ENCODE peak calls at places on chromosomes 7 and 10, in seven cellular contexts. Y is HCT116, H is GM12878, N is HepG2, W is H1, F is SK-N-SH, U is K562. T is an unnamed sample.

GRCh38 chr7:124992881-124993562 is 63.4 kb upstream of the POT1 start:
- DNase-seq in Y (no peak), N (no peak), H (no peak), U (peak), F (no peak), W (no peak), T (peak)

GRCh38 chr7:118183254-118183585 is 744 bp upstream of the LSM8 start:
- DNase-seq in Y (no peak), U (peak), F (peak), H (no peak), W (no peak), N (no peak), T (no peak)

GRCh38 chr10:21272585-21273399 is 252.7 kb downstream of the SKIDA1 start:
- DNase-seq in U (no peak), W (no peak), N (no peak), H (no peak), Y (no peak), F (no peak), T (no peak)

GRCh38 chr10:99964791-99965190 is 45.0 kb downstream of the DNMBP start:
- DNase-seq in N (no peak), F (no peak), Y (no peak), U (no peak), W (no peak), H (no peak), T (no peak)

GRCh38 chr10:26981232-26981631 is 119.1 kb downstream of the ANKRD26 start:
- DNase-seq in F (no peak), U (peak), W (no peak), Y (no peak), N (no peak), H (no peak), T (no peak)

GRCh38 chr10:22683995-22684305 is 30.4 kb downstream of the PIP4K2A start:
- DNase-seq in U (no peak), Y (no peak), W (no peak), F (peak), H (no peak), N (no peak), T (no peak)

GRCh38 chr7:78959471-78959870 is 494.0 kb downstream of the MAGI2 start:
- DNase-seq in N (no peak), F (no peak), U (no peak), Y (no peak), H (no peak), W (no peak), T (no peak)

GRCh38 chr7:15462721-15463389 is 99.0 kb downstream of the AGMO start:
- DNase-seq in W (no peak), N (no peak), Y (no peak), H (no peak), U (no peak), F (no peak), T (no peak)

GRCh38 chr10:116056445-116057293 is 216.3 kb downstream of the GFRA1 start:
- DNase-seq in H (no peak), U (no peak), N (peak), F (no peak), W (no peak), Y (no peak), T (no peak)

GRCh38 chr10:128526793-128527375 is 400.7 kb upstream of the MKI67 start:
- DNase-seq in U (no peak), H (no peak), Y (no peak), W (no peak), N (no peak), F (peak), T (no peak)

GRCh38 chr7:112400141-112400540 is 50.1 kb upstream of the IFRD1 start:
- DNase-seq in F (no peak), Y (no peak), N (no peak), H (no peak), W (no peak), U (no peak), T (no peak)

GRCh38 chr7:43450894-43451293 is 132.0 kb upstream of the STK17A start:
- DNase-seq in F (no peak), H (no peak), U (no peak), Y (no peak), W (no peak), N (no peak), T (no peak)

GRCh38 chr10:50362547-50363125 is 111.3 kb upstream of the ASAH2 start:
- DNase-seq in H (peak), Y (no peak), F (no peak), U (no peak), W (no peak), N (no peak), T (no peak)

GRCh38 chr10:3782456-3783312 is 2.3 kb downstream of the KLF6 start:
- DNase-seq in F (peak), H (no peak), Y (no peak), N (peak), U (peak), W (no peak), T (peak)

GRCh38 chr10:2968401-2968800 is 98.9 kb upstream of the PFKP start:
- DNase-seq in F (no peak), N (no peak), U (no peak), H (no peak), Y (no peak), W (no peak), T (no peak)

GRCh38 chr10:12716042-12716441 is 285.5 kb downstream of the CCDC3 start:
- DNase-seq in H (no peak), F (no peak), Y (no peak), U (no peak), N (no peak), W (no peak), T (no peak)

GRCh38 chr10:123301077-123301875 is 147.1 kb downstream of the BUB3 start:
- DNase-seq in W (no peak), N (no peak), U (peak), F (peak), H (no peak), Y (no peak), T (no peak)

GRCh38 chr7:99380823-99381663 is 6.5 kb downstream of the ARPC1B start:
- DNase-seq in F (peak), U (no peak), H (peak), W (no peak), N (peak), Y (no peak), T (no peak)

GRCh38 chr10:101780187-101780817 is 2.9 kb downstream of the NPM3 start:
- DNase-seq in F (peak), W (no peak), H (no peak), N (no peak), Y (no peak), U (no peak), T (peak)

GRCh38 chr7:1889556-1890181 is 219.6 kb downstream of the ELFN1 start:
- DNase-seq in U (no peak), Y (no peak), H (no peak), W (no peak), F (no peak), N (no peak), T (no peak)

GRCh38 chr10:3099291-3100092 is 32.1 kb downstream of the PFKP start:
- DNase-seq in N (peak), H (no peak), Y (no peak), U (no peak), F (no peak), W (no peak), T (no peak)

GRCh38 chr10:74453151-74453550 is 302.1 kb downstream of the ADK start:
- DNase-seq in Y (no peak), W (no peak), N (peak), U (no peak), F (no peak), H (no peak), T (no peak)

GRCh38 chr7:91685544-91685943 is 195.0 kb downstream of the MTERF1 start:
- DNase-seq in Y (no peak), W (no peak), U (no peak), H (no peak), N (no peak), F (no peak), T (no peak)

GRCh38 chr7:74008687-74009086 is 19.3 kb upstream of the ELN start:
- DNase-seq in H (no peak), W (no peak), F (no peak), Y (no peak), U (no peak), N (no peak), T (no peak)

GRCh38 chr7:87226495-87226894 is 7.0 kb upstream of the TMEM243 start:
- DNase-seq in H (no peak), N (no peak), W (no peak), U (no peak), F (no peak), Y (no peak), T (no peak)

GRCh38 chr7:85237721-85238120 is 50.9 kb upstream of the SEMA3D start:
- DNase-seq in F (no peak), N (no peak), W (no peak), H (no peak), U (no peak), Y (no peak), T (no peak)

GRCh38 chr10:1151071-1152033 is 95.2 kb downstream of the WDR37 start:
- DNase-seq in U (no peak), F (peak), Y (no peak), H (no peak), W (peak), N (no peak), T (no peak)

GRCh38 chr7:1819258-1819841 is 149.3 kb downstream of the ELFN1 start:
- DNase-seq in U (no peak), N (no peak), H (no peak), W (peak), F (no peak), Y (no peak), T (no peak)

GRCh38 chr7:139635521-139636240 is 112.2 kb downstream of the CLEC2L start:
- DNase-seq in H (no peak), F (no peak), W (no peak), U (no peak), N (no peak), Y (no peak), T (no peak)

GRCh38 chr10:118754132-118754555 is 626 bp downstream of the CACUL1 start:
- DNase-seq in Y (no peak), W (peak), F (peak), H (no peak), U (peak), N (peak), T (peak)

GRCh38 chr7:92590711-92591310 is 621 bp upstream of the FAM133B start:
- DNase-seq in F (no peak), Y (no peak), U (no peak), W (no peak), N (no peak), H (no peak), T (no peak)

GRCh38 chr10:22599048-22599561 is 115.3 kb downstream of the PIP4K2A start:
- DNase-seq in N (no peak), W (no peak), Y (no peak), H (peak), F (no peak), U (peak), T (no peak)

GRCh38 chr10:71396714-71397339 is at the start of gene CDH23:
- DNase-seq in U (peak), F (peak), W (peak), H (no peak), N (no peak), Y (no peak), T (no peak)

GRCh38 chr7:93016085-93016471 is 101.7 kb downstream of the SAMD9 start:
- DNase-seq in Y (no peak), H (no peak), U (no peak), W (no peak), F (no peak), N (no peak), T (no peak)

GRCh38 chr10:80277567-80278250 is 11.7 kb downstream of the MAT1A start:
- DNase-seq in W (no peak), U (peak), N (no peak), Y (no peak), H (no peak), F (no peak), T (no peak)

GRCh38 chr10:129999140-129999539 is 35.1 kb upstream of the EBF3 start:
- DNase-seq in U (no peak), H (no peak), N (no peak), Y (no peak), W (no peak), F (no peak), T (no peak)

DNA sequence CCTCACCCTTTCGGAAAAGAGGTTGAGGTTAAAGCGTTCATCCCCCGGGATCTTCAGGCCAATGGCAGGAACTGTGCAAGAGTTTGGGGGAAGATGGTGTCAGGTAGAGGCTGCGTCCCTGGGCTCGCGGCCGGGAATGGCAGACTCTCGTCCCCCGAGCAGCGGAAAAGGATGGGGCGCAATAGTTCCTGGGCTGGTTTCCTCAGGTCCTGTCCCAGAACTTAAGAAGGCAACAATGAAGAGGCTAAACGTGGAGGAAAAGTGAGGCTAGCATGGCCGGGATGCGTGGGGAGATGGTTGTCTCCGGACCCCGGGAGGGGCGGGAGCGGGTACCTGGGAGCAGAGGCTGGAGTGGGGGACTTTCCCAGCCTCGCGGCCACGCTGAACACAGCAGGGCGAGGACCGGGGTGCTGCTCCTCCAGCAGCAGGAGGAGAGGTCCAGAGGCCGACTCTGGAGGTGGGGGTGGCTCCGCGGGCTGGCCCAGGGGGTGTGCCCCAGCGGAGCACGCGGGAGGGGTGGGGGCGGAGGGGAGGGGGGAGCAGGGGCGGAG is 872 bp downstream of the IRF5 start:
- DNase-seq in H (no peak), U (no peak), F (peak), N (no peak), W (no peak), Y (no peak), T (no peak)
- TF ChIP-seq JUND in H (no peak), U (no peak), F (no peak), N (no peak), W (no peak), Y (no peak), T (no peak)

GRCh38 chr10:131900350-131901152 is at the start of gene PPP2R2D:
- DNase-seq in Y (peak), H (peak), N (peak), U (peak), W (peak), F (peak), T (peak)

GRCh38 chr10:131899695-131900349 is 986 bp upstream of the PPP2R2D start:
- DNase-seq in W (no peak), H (no peak), F (peak), Y (no peak), N (no peak), U (no peak), T (no peak)

GRCh38 chr10:131902691-131903090 is 1.9 kb downstream of the PPP2R2D start:
- DNase-seq in W (no peak), U (no peak), N (no peak), Y (no peak), H (no peak), F (no peak), T (no peak)

GRCh38 chr10:131902211-131902610 is 1.4 kb downstream of the PPP2R2D start:
- DNase-seq in Y (no peak), H (no peak), W (no peak), F (no peak), N (no peak), U (no peak), T (no peak)

DNA sequence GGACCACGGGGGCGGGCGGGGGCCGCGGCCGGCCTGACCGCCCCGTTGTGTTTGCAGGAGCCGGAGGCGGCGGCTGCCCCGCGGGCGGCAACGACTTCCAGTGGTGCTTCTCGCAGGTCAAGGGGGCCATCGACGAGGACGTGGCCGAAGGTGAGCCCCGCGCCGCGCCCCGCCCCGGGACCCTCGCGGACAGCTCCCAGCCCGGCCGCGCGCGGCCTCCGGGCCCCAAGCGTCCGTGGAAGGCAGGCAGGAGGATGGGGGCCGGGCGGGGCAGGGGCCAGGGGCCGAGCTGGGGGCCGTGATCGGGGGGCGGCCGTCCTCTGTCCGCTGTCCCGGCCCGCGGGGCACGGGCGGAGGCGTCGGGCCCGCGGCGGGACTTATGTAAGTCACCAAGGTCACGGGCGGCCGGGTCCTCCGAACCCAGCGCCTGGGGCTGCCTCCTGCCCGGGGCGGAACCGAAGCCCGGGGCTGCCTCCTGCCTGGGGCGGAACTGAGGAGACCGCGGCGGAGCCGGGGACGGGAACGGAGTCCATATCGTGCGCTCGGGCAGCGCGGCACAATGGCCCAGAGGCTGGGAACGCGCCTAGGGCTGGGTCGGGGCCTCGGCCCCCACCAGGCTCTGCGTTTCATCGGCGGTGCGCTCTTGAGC is 497 bp downstream of the PPP2R2D start:
- DNase-seq in F (peak), H (no peak), N (no peak), Y (no peak), W (no peak), U (no peak), T (no peak)
- TF ChIP-seq JUND in F (no peak), H (no peak), N (no peak), Y (no peak), W (no peak), U (no peak), T (no peak)

DNA sequence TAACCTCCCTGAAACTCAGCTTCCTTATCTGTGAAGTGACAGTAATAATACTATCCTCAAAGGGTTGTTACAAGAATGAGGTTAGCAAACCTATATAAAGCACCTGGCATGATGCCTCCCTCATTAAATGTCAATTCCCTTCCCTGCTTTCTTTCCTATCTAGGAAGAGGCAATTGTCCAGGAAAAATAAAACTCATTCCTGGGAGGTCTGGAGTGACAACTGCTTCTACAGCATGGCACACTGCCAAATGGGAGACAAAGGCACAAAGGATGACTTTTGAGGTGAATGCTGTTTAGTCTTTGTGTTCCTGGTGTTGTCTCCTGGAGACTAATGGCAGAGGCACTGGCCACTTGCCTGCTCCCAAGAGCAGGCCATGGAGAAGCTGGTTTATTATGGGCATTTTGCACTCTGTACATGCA is 32.2 kb upstream of the PDE1C start:
- DNase-seq in F (no peak), Y (no peak), W (no peak), N (no peak), H (no peak), U (no peak), T (no peak)
- TF ChIP-seq JUND in F (no peak), Y (no peak), W (no peak), N (no peak), H (no peak), U (no peak), T (no peak)

GRCh38 chr10:75788394-75789205 is 357.2 kb downstream of the LRMDA start:
- DNase-seq in Y (no peak), W (no peak), N (peak), H (no peak), U (no peak), F (no peak), T (no peak)
- TF ChIP-seq JUND in Y (no peak), W (no peak), N (no peak), H (no peak), U (no peak), F (no peak), T (no peak)

GRCh38 chr10:30980951-30981616 is 50.6 kb downstream of the ZNF438 start:
- DNase-seq in N (no peak), Y (no peak), U (no peak), W (no peak), F (no peak), H (no peak), T (no peak)
- TF ChIP-seq JUND in N (no peak), Y (no peak), U (no peak), W (no peak), F (no peak), H (no peak), T (no peak)

T was measured in T47D.